ENCODE peak calls at places on chromosomes 11 and 22, in six cellular contexts. K is fibroblast of lung, V is AG08395, J is DMS153, T is skeletal muscle cell, R is MCF 10A. Y is an unnamed sample.

GRCh38 chr22:46707827-46708570 is 30.1 kb downstream of the CERK start:
- DNase-seq in K (no peak), V (no peak), J (no peak), T (no peak), R (no peak), Y (no peak)

GRCh38 chr22:17157714-17158113 is 1.4 kb downstream of the HDHD5 start:
- DNase-seq in K (no peak), V (no peak), J (no peak), T (no peak), R (no peak), Y (no peak)

GRCh38 chr22:22913989-22914388 is 26.4 kb downstream of the IGLL5 start:
- DNase-seq in K (no peak), V (no peak), J (no peak), T (no peak), R (no peak), Y (no peak)

GRCh38 chr22:28329582-28330073 is 350.0 kb downstream of the TTC28 start:
- DNase-seq in K (peak), V (peak), J (no peak), T (peak), R (no peak), Y (no peak)

GRCh38 chr22:37563153-37564081 is 3.1 kb downstream of the CDC42EP1 start:
- DNase-seq in K (peak), V (peak), J (no peak), T (peak), R (peak), Y (no peak)

GRCh38 chr11:9210224-9210921 is 54.8 kb downstream of the DENND5A start:
- DNase-seq in K (peak), V (no peak), J (no peak), T (no peak), R (peak), Y (no peak)

GRCh38 chr11:2525941-2526807 is 81.4 kb downstream of the KCNQ1 start:
- DNase-seq in K (no peak), V (no peak), J (peak), T (no peak), R (no peak), Y (no peak)

GRCh38 chr22:28328751-28329150 is 350.9 kb downstream of the TTC28 start:
- DNase-seq in K (peak), V (no peak), J (no peak), T (no peak), R (no peak), Y (no peak)

GRCh38 chr11:19301336-19301735 is 60.6 kb upstream of the E2F8 start:
- DNase-seq in K (no peak), V (no peak), J (no peak), T (no peak), R (no peak), Y (no peak)

GRCh38 chr22:25064894-25065560 is 112.5 kb downstream of the KIAA1671 start:
- DNase-seq in K (no peak), V (no peak), J (no peak), T (no peak), R (no peak), Y (no peak)

GRCh38 chr22:19291580-19292261 is at the start of gene CLTCL1:
- DNase-seq in K (peak), V (peak), J (peak), T (no peak), R (peak), Y (peak)

GRCh38 chr11:117413616-117414015 is 86.0 kb downstream of the CEP164 start:
- DNase-seq in K (no peak), V (no peak), J (no peak), T (no peak), R (no peak), Y (no peak)

GRCh38 chr11:59944761-59945160 is 6.5 kb downstream of the OOSP1 start:
- DNase-seq in K (no peak), V (no peak), J (no peak), T (no peak), R (no peak), Y (no peak)

GRCh38 chr11:3043315-3043871 is 13.8 kb downstream of the CARS1 start:
- DNase-seq in K (peak), V (peak), J (no peak), T (no peak), R (peak), Y (no peak)

GRCh38 chr11:8309311-8309710 is 45.6 kb upstream of the LMO1 start:
- DNase-seq in K (no peak), V (no peak), J (no peak), T (no peak), R (no peak), Y (no peak)

GRCh38 chr11:60305906-60306619 is 21.0 kb upstream of the MS4A6E start:
- DNase-seq in K (no peak), V (no peak), J (no peak), T (no peak), R (peak), Y (no peak)

GRCh38 chr11:450809-451451 is 851 bp downstream of the PTDSS2 start:
- DNase-seq in K (peak), V (peak), J (peak), T (no peak), R (peak), Y (peak)

GRCh38 chr11:10302744-10303557 is 1.9 kb upstream of the ADM start:
- DNase-seq in K (peak), V (peak), J (peak), T (no peak), R (peak), Y (peak)

GRCh38 chr11:1760351-1761109 is 3.2 kb downstream of the CTSD start:
- DNase-seq in K (peak), V (peak), J (no peak), T (no peak), R (no peak), Y (no peak)

GRCh38 chr11:69213315-69213714 is 57.6 kb downstream of the SMIM38 start:
- DNase-seq in K (no peak), V (no peak), J (no peak), T (no peak), R (no peak), Y (no peak)

GRCh38 chr11:67347964-67348749 is 5.2 kb downstream of the POLD4 start:
- DNase-seq in K (peak), V (no peak), J (no peak), T (no peak), R (no peak), Y (no peak)

GRCh38 chr11:94719864-94720263 is 48.3 kb upstream of the AMOTL1 start:
- DNase-seq in K (no peak), V (no peak), J (no peak), T (no peak), R (no peak), Y (no peak)

GRCh38 chr22:27918351-27919221 is 470 bp downstream of the PITPNB start:
- DNase-seq in K (peak), V (peak), J (no peak), T (peak), R (peak), Y (no peak)

GRCh38 chr11:24344222-24344621 is 152.6 kb upstream of the LUZP2 start:
- DNase-seq in K (no peak), V (no peak), J (no peak), T (no peak), R (no peak), Y (no peak)

GRCh38 chr22:48353116-48353947 is 1474.3 kb downstream of the BRD1 start:
- DNase-seq in K (no peak), V (no peak), J (no peak), T (no peak), R (no peak), Y (no peak)

GRCh38 chr22:30392661-30393321 is 4.0 kb upstream of the SEC14L2 start:
- DNase-seq in K (no peak), V (no peak), J (no peak), T (no peak), R (no peak), Y (no peak)

GRCh38 chr22:29079218-29079901 is 6.5 kb downstream of the KREMEN1 start:
- DNase-seq in K (peak), V (peak), J (peak), T (no peak), R (peak), Y (peak)

GRCh38 chr22:42909363-42910058 is 52.4 kb upstream of the ARFGAP3 start:
- DNase-seq in K (no peak), V (no peak), J (no peak), T (no peak), R (no peak), Y (no peak)

GRCh38 chr22:32644252-32645100 is 157.0 kb upstream of the TIMP3 start:
- DNase-seq in K (peak), V (no peak), J (peak), T (no peak), R (peak), Y (peak)